ENCODE peak calls at places on chromosomes 13 and 19, in ten cellular contexts. One of them, this sample, is unnamed.

GRCh38 chr19:16825312-16826168 is 3.7 kb upstream of the SIN3B start:
- DNase-seq in head of caudate nucleus: peak
- DNase-seq in endothelial cell: no peak
- DNase-seq in T-helper 2 cell: no peak
- DNase-seq in Ammon's horn: peak
- DNase-seq in neural progenitor cell: peak
- DNase-seq in BE2C: peak
- DNase-seq in CD4-positive, CD25-positive, alpha-beta regulatory T cell: no peak
- DNase-seq in amniotic epithelial cell: peak
- DNase-seq in memory B cell: no peak
- DNase-seq in this sample: peak

GRCh38 chr13:45055902-45056648 is 64.2 kb upstream of the GTF2F2 start:
- DNase-seq in head of caudate nucleus: no peak
- DNase-seq in endothelial cell: no peak
- DNase-seq in T-helper 2 cell: no peak
- DNase-seq in Ammon's horn: peak
- DNase-seq in neural progenitor cell: peak
- DNase-seq in BE2C: no peak
- DNase-seq in CD4-positive, CD25-positive, alpha-beta regulatory T cell: no peak
- DNase-seq in amniotic epithelial cell: peak
- DNase-seq in memory B cell: no peak
- DNase-seq in this sample: peak

GRCh38 chr13:44309771-44310767 is 63.6 kb upstream of the SERP2 start:
- DNase-seq in head of caudate nucleus: peak
- DNase-seq in endothelial cell: no peak
- DNase-seq in T-helper 2 cell: no peak
- DNase-seq in Ammon's horn: peak
- DNase-seq in neural progenitor cell: no peak
- DNase-seq in BE2C: peak
- DNase-seq in CD4-positive, CD25-positive, alpha-beta regulatory T cell: no peak
- DNase-seq in amniotic epithelial cell: no peak
- DNase-seq in memory B cell: no peak
- DNase-seq in this sample: no peak

GRCh38 chr19:46489445-46490272 is 6.0 kb downstream of the PNMA8B start:
- DNase-seq in head of caudate nucleus: peak
- DNase-seq in endothelial cell: no peak
- DNase-seq in T-helper 2 cell: no peak
- DNase-seq in Ammon's horn: peak
- DNase-seq in neural progenitor cell: peak
- DNase-seq in BE2C: peak
- DNase-seq in CD4-positive, CD25-positive, alpha-beta regulatory T cell: no peak
- DNase-seq in amniotic epithelial cell: peak
- DNase-seq in memory B cell: no peak
- DNase-seq in this sample: no peak

GRCh38 chr19:17294051-17294891 is 9.0 kb downstream of the ABHD8 start:
- DNase-seq in head of caudate nucleus: no peak
- DNase-seq in endothelial cell: peak
- DNase-seq in T-helper 2 cell: peak
- DNase-seq in Ammon's horn: no peak
- DNase-seq in neural progenitor cell: peak
- DNase-seq in BE2C: peak
- DNase-seq in CD4-positive, CD25-positive, alpha-beta regulatory T cell: peak
- DNase-seq in amniotic epithelial cell: peak
- DNase-seq in memory B cell: peak
- DNase-seq in this sample: peak

GRCh38 chr19:55391191-55391670 is 5.5 kb downstream of the RPL28 start:
- DNase-seq in head of caudate nucleus: no peak
- DNase-seq in endothelial cell: no peak
- DNase-seq in T-helper 2 cell: no peak
- DNase-seq in Ammon's horn: no peak
- DNase-seq in neural progenitor cell: no peak
- DNase-seq in BE2C: no peak
- DNase-seq in CD4-positive, CD25-positive, alpha-beta regulatory T cell: no peak
- DNase-seq in amniotic epithelial cell: no peak
- DNase-seq in memory B cell: no peak
- DNase-seq in this sample: no peak

GRCh38 chr19:46639356-46640061 is 3.5 kb upstream of the GNG8 start:
- DNase-seq in head of caudate nucleus: no peak
- DNase-seq in endothelial cell: peak
- DNase-seq in T-helper 2 cell: peak
- DNase-seq in Ammon's horn: no peak
- DNase-seq in neural progenitor cell: peak
- DNase-seq in BE2C: peak
- DNase-seq in CD4-positive, CD25-positive, alpha-beta regulatory T cell: peak
- DNase-seq in amniotic epithelial cell: peak
- DNase-seq in memory B cell: no peak
- DNase-seq in this sample: peak

GRCh38 chr19:10620786-10621185 is 4.6 kb upstream of the SLC44A2 start:
- DNase-seq in head of caudate nucleus: no peak
- DNase-seq in endothelial cell: no peak
- DNase-seq in T-helper 2 cell: no peak
- DNase-seq in Ammon's horn: no peak
- DNase-seq in neural progenitor cell: no peak
- DNase-seq in BE2C: no peak
- DNase-seq in CD4-positive, CD25-positive, alpha-beta regulatory T cell: no peak
- DNase-seq in amniotic epithelial cell: peak
- DNase-seq in memory B cell: no peak
- DNase-seq in this sample: no peak

GRCh38 chr19:7916137-7916907 is 1.7 kb downstream of the TGFBR3L start:
- DNase-seq in head of caudate nucleus: peak
- DNase-seq in endothelial cell: no peak
- DNase-seq in T-helper 2 cell: peak
- DNase-seq in Ammon's horn: no peak
- DNase-seq in neural progenitor cell: peak
- DNase-seq in BE2C: no peak
- DNase-seq in CD4-positive, CD25-positive, alpha-beta regulatory T cell: peak
- DNase-seq in amniotic epithelial cell: no peak
- DNase-seq in memory B cell: no peak
- DNase-seq in this sample: peak

GRCh38 chr13:99179460-99179859 is 21.2 kb upstream of the UBAC2 start:
- DNase-seq in head of caudate nucleus: no peak
- DNase-seq in endothelial cell: no peak
- DNase-seq in T-helper 2 cell: no peak
- DNase-seq in Ammon's horn: no peak
- DNase-seq in neural progenitor cell: no peak
- DNase-seq in BE2C: no peak
- DNase-seq in CD4-positive, CD25-positive, alpha-beta regulatory T cell: no peak
- DNase-seq in amniotic epithelial cell: no peak
- DNase-seq in memory B cell: no peak
- DNase-seq in this sample: no peak

GRCh38 chr19:11204943-11205349 is 7.6 kb upstream of the KANK2 start:
- DNase-seq in head of caudate nucleus: no peak
- DNase-seq in endothelial cell: no peak
- DNase-seq in T-helper 2 cell: no peak
- DNase-seq in Ammon's horn: no peak
- DNase-seq in neural progenitor cell: no peak
- DNase-seq in BE2C: no peak
- DNase-seq in CD4-positive, CD25-positive, alpha-beta regulatory T cell: no peak
- DNase-seq in amniotic epithelial cell: no peak
- DNase-seq in memory B cell: no peak
- DNase-seq in this sample: no peak

GRCh38 chr13:45781553-45782326 is 69.8 kb downstream of the SIAH3 start:
- DNase-seq in head of caudate nucleus: no peak
- DNase-seq in endothelial cell: no peak
- DNase-seq in T-helper 2 cell: no peak
- DNase-seq in Ammon's horn: no peak
- DNase-seq in neural progenitor cell: no peak
- DNase-seq in BE2C: peak
- DNase-seq in CD4-positive, CD25-positive, alpha-beta regulatory T cell: no peak
- DNase-seq in amniotic epithelial cell: no peak
- DNase-seq in memory B cell: no peak
- DNase-seq in this sample: no peak

GRCh38 chr13:109315481-109315880 is 470.9 kb downstream of the IRS2 start:
- DNase-seq in head of caudate nucleus: no peak
- DNase-seq in endothelial cell: no peak
- DNase-seq in T-helper 2 cell: no peak
- DNase-seq in Ammon's horn: no peak
- DNase-seq in neural progenitor cell: no peak
- DNase-seq in BE2C: no peak
- DNase-seq in CD4-positive, CD25-positive, alpha-beta regulatory T cell: no peak
- DNase-seq in amniotic epithelial cell: no peak
- DNase-seq in memory B cell: no peak
- DNase-seq in this sample: no peak

GRCh38 chr19:41328157-41328817 is 18.3 kb downstream of the CCDC97 start:
- DNase-seq in head of caudate nucleus: no peak
- DNase-seq in endothelial cell: no peak
- DNase-seq in T-helper 2 cell: peak
- DNase-seq in Ammon's horn: peak
- DNase-seq in neural progenitor cell: no peak
- DNase-seq in BE2C: no peak
- DNase-seq in CD4-positive, CD25-positive, alpha-beta regulatory T cell: peak
- DNase-seq in amniotic epithelial cell: no peak
- DNase-seq in memory B cell: no peak
- DNase-seq in this sample: no peak

GRCh38 chr13:65497265-65497664 is 1732.9 kb downstream of the PCDH9 start:
- DNase-seq in head of caudate nucleus: no peak
- DNase-seq in endothelial cell: no peak
- DNase-seq in T-helper 2 cell: no peak
- DNase-seq in Ammon's horn: no peak
- DNase-seq in neural progenitor cell: no peak
- DNase-seq in BE2C: no peak
- DNase-seq in CD4-positive, CD25-positive, alpha-beta regulatory T cell: no peak
- DNase-seq in amniotic epithelial cell: peak
- DNase-seq in memory B cell: no peak
- DNase-seq in this sample: no peak

GRCh38 chr13:106922384-106922783 is 354.4 kb upstream of the ARGLU1 start:
- DNase-seq in head of caudate nucleus: no peak
- DNase-seq in endothelial cell: no peak
- DNase-seq in T-helper 2 cell: no peak
- DNase-seq in Ammon's horn: no peak
- DNase-seq in neural progenitor cell: no peak
- DNase-seq in BE2C: no peak
- DNase-seq in CD4-positive, CD25-positive, alpha-beta regulatory T cell: no peak
- DNase-seq in amniotic epithelial cell: no peak
- DNase-seq in memory B cell: no peak
- DNase-seq in this sample: no peak

GRCh38 chr19:29663861-29664752 is 1.2 kb upstream of the PLEKHF1 start:
- DNase-seq in head of caudate nucleus: no peak
- DNase-seq in endothelial cell: no peak
- DNase-seq in T-helper 2 cell: no peak
- DNase-seq in Ammon's horn: no peak
- DNase-seq in neural progenitor cell: no peak
- DNase-seq in BE2C: no peak
- DNase-seq in CD4-positive, CD25-positive, alpha-beta regulatory T cell: no peak
- DNase-seq in amniotic epithelial cell: peak
- DNase-seq in memory B cell: no peak
- DNase-seq in this sample: no peak

GRCh38 chr13:86741762-86742285 is 929.3 kb upstream of the SLITRK5 start:
- DNase-seq in head of caudate nucleus: no peak
- DNase-seq in endothelial cell: no peak
- DNase-seq in T-helper 2 cell: no peak
- DNase-seq in Ammon's horn: no peak
- DNase-seq in neural progenitor cell: no peak
- DNase-seq in BE2C: no peak
- DNase-seq in CD4-positive, CD25-positive, alpha-beta regulatory T cell: no peak
- DNase-seq in amniotic epithelial cell: no peak
- DNase-seq in memory B cell: no peak
- DNase-seq in this sample: no peak

GRCh38 chr19:48745208-48745995 is 1.3 kb downstream of the IZUMO1 start:
- DNase-seq in head of caudate nucleus: peak
- DNase-seq in endothelial cell: peak
- DNase-seq in T-helper 2 cell: peak
- DNase-seq in Ammon's horn: peak
- DNase-seq in neural progenitor cell: peak
- DNase-seq in BE2C: peak
- DNase-seq in CD4-positive, CD25-positive, alpha-beta regulatory T cell: peak
- DNase-seq in amniotic epithelial cell: peak
- DNase-seq in memory B cell: no peak
- DNase-seq in this sample: peak

GRCh38 chr19:29724741-29725140 is 9.7 kb upstream of the C19orf12 start:
- DNase-seq in head of caudate nucleus: no peak
- DNase-seq in endothelial cell: no peak
- DNase-seq in T-helper 2 cell: no peak
- DNase-seq in Ammon's horn: no peak
- DNase-seq in neural progenitor cell: no peak
- DNase-seq in BE2C: no peak
- DNase-seq in CD4-positive, CD25-positive, alpha-beta regulatory T cell: no peak
- DNase-seq in amniotic epithelial cell: no peak
- DNase-seq in memory B cell: no peak
- DNase-seq in this sample: peak

GRCh38 chr13:108352599-108352998 is 83.1 kb downstream of the TNFSF13B start:
- DNase-seq in head of caudate nucleus: no peak
- DNase-seq in endothelial cell: no peak
- DNase-seq in T-helper 2 cell: no peak
- DNase-seq in Ammon's horn: peak
- DNase-seq in neural progenitor cell: no peak
- DNase-seq in BE2C: no peak
- DNase-seq in CD4-positive, CD25-positive, alpha-beta regulatory T cell: no peak
- DNase-seq in amniotic epithelial cell: peak
- DNase-seq in memory B cell: no peak
- DNase-seq in this sample: no peak

GRCh38 chr19:3614858-3615505 is 8.3 kb upstream of the TBXA2R start:
- DNase-seq in head of caudate nucleus: no peak
- DNase-seq in endothelial cell: no peak
- DNase-seq in T-helper 2 cell: no peak
- DNase-seq in Ammon's horn: no peak
- DNase-seq in neural progenitor cell: no peak
- DNase-seq in BE2C: no peak
- DNase-seq in CD4-positive, CD25-positive, alpha-beta regulatory T cell: no peak
- DNase-seq in amniotic epithelial cell: no peak
- DNase-seq in memory B cell: no peak
- DNase-seq in this sample: no peak

GRCh38 chr19:31054430-31054829 is 294.8 kb downstream of the TSHZ3 start:
- DNase-seq in head of caudate nucleus: no peak
- DNase-seq in endothelial cell: peak
- DNase-seq in T-helper 2 cell: peak
- DNase-seq in Ammon's horn: peak
- DNase-seq in neural progenitor cell: peak
- DNase-seq in BE2C: peak
- DNase-seq in CD4-positive, CD25-positive, alpha-beta regulatory T cell: peak
- DNase-seq in amniotic epithelial cell: peak
- DNase-seq in memory B cell: no peak
- DNase-seq in this sample: peak

GRCh38 chr13:25708268-25708667 is 336.5 kb downstream of the ATP8A2 start:
- DNase-seq in head of caudate nucleus: no peak
- DNase-seq in endothelial cell: no peak
- DNase-seq in T-helper 2 cell: no peak
- DNase-seq in Ammon's horn: no peak
- DNase-seq in neural progenitor cell: no peak
- DNase-seq in BE2C: no peak
- DNase-seq in CD4-positive, CD25-positive, alpha-beta regulatory T cell: no peak
- DNase-seq in amniotic epithelial cell: no peak
- DNase-seq in memory B cell: no peak
- DNase-seq in this sample: no peak

GRCh38 chr13:113634279-113635047 is 23.5 kb downstream of the ATP4B start:
- DNase-seq in head of caudate nucleus: no peak
- DNase-seq in endothelial cell: no peak
- DNase-seq in T-helper 2 cell: no peak
- DNase-seq in Ammon's horn: no peak
- DNase-seq in neural progenitor cell: no peak
- DNase-seq in BE2C: no peak
- DNase-seq in CD4-positive, CD25-positive, alpha-beta regulatory T cell: peak
- DNase-seq in amniotic epithelial cell: no peak
- DNase-seq in memory B cell: no peak
- DNase-seq in this sample: no peak

GRCh38 chr19:17680235-17680722 is 7.9 kb downstream of the UNC13A start:
- DNase-seq in head of caudate nucleus: no peak
- DNase-seq in endothelial cell: peak
- DNase-seq in T-helper 2 cell: peak
- DNase-seq in Ammon's horn: peak
- DNase-seq in neural progenitor cell: peak
- DNase-seq in BE2C: peak
- DNase-seq in CD4-positive, CD25-positive, alpha-beta regulatory T cell: peak
- DNase-seq in amniotic epithelial cell: no peak
- DNase-seq in memory B cell: peak
- DNase-seq in this sample: peak

GRCh38 chr19:44303976-44304568 is 753 bp downstream of the ZNF235 start:
- DNase-seq in head of caudate nucleus: no peak
- DNase-seq in endothelial cell: peak
- DNase-seq in T-helper 2 cell: peak
- DNase-seq in Ammon's horn: no peak
- DNase-seq in neural progenitor cell: peak
- DNase-seq in BE2C: peak
- DNase-seq in CD4-positive, CD25-positive, alpha-beta regulatory T cell: peak
- DNase-seq in amniotic epithelial cell: peak
- DNase-seq in memory B cell: no peak
- DNase-seq in this sample: peak

GRCh38 chr13:111215081-111216047 is 100.3 kb downstream of the ARHGEF7 start:
- DNase-seq in head of caudate nucleus: no peak
- DNase-seq in endothelial cell: no peak
- DNase-seq in T-helper 2 cell: no peak
- DNase-seq in Ammon's horn: no peak
- DNase-seq in neural progenitor cell: peak
- DNase-seq in BE2C: no peak
- DNase-seq in CD4-positive, CD25-positive, alpha-beta regulatory T cell: no peak
- DNase-seq in amniotic epithelial cell: no peak
- DNase-seq in memory B cell: no peak
- DNase-seq in this sample: no peak

This sample was measured in WERI-Rb-1.